ENCODE peak calls at places on chromosomes 13 and 19, in ten cellular contexts. C, U, K, T, H, W, P, G, D and I are unnamed samples.

GRCh38 chr13:106143392-106143791 is 392.1 kb downstream of the EFNB2 start:
- DNase-seq in C (no peak), U (no peak), K (no peak), T (no peak), H (no peak), W (no peak), P (no peak), G (no peak), D (no peak), I (no peak)

GRCh38 chr19:49362048-49362925 is at the start of gene TEAD2:
- DNase-seq in C (peak), U (no peak), K (peak), T (no peak), H (peak), W (no peak), P (no peak), G (peak), D (peak), I (no peak)

GRCh38 chr19:2812414-2813234 is 7.0 kb upstream of the ZNF554 start:
- DNase-seq in C (no peak), U (no peak), K (no peak), T (no peak), H (no peak), W (no peak), P (no peak), G (no peak), D (no peak), I (no peak)

GRCh38 chr13:36057041-36057440 is 74.1 kb downstream of the DCLK1 start:
- DNase-seq in C (no peak), U (no peak), K (no peak), T (no peak), H (no peak), W (no peak), P (no peak), G (no peak), D (no peak), I (no peak)

GRCh38 chr19:1575323-1576241 is 7.5 kb upstream of the MEX3D start:
- DNase-seq in C (no peak), U (no peak), K (no peak), T (no peak), H (no peak), W (no peak), P (no peak), G (no peak), D (no peak), I (no peak)

GRCh38 chr13:33235078-33235477 is 50.5 kb downstream of the STARD13 start:
- DNase-seq in C (no peak), U (no peak), K (no peak), T (no peak), H (no peak), W (no peak), P (no peak), G (no peak), D (no peak), I (no peak)

GRCh38 chr19:30551271-30551670 is 179.1 kb downstream of the ZNF536 start:
- DNase-seq in C (no peak), U (no peak), K (no peak), T (no peak), H (no peak), W (no peak), P (no peak), G (no peak), D (no peak), I (no peak)

GRCh38 chr19:28148554-28148953 is 1064.4 kb downstream of the UQCRFS1 start:
- DNase-seq in C (no peak), U (no peak), K (no peak), T (no peak), H (no peak), W (no peak), P (no peak), G (no peak), D (no peak), I (no peak)

GRCh38 chr13:36840718-36841250 is 21.8 kb downstream of the RFXAP start:
- DNase-seq in C (no peak), U (no peak), K (no peak), T (no peak), H (no peak), W (no peak), P (no peak), G (no peak), D (no peak), I (no peak)

GRCh38 chr13:48304132-48304876 is 753 bp downstream of the RB1 start:
- DNase-seq in C (peak), U (no peak), K (peak), T (no peak), H (peak), W (no peak), P (no peak), G (no peak), D (peak), I (no peak)

GRCh38 chr19:1472227-1473055 is 6.6 kb downstream of the C19orf25 start:
- DNase-seq in C (no peak), U (no peak), K (no peak), T (no peak), H (no peak), W (no peak), P (no peak), G (no peak), D (no peak), I (no peak)

GRCh38 chr19:33311326-33311682 is 9.0 kb upstream of the CEBPA start:
- DNase-seq in C (no peak), U (no peak), K (peak), T (no peak), H (no peak), W (no peak), P (no peak), G (no peak), D (no peak), I (no peak)

GRCh38 chr13:108214511-108215383 is 589 bp downstream of the LIG4 start:
- DNase-seq in C (no peak), U (no peak), K (peak), T (peak), H (no peak), W (no peak), P (peak), G (peak), D (no peak), I (no peak)

GRCh38 chr19:15432018-15432494 is 13.3 kb upstream of the AKAP8L start:
- DNase-seq in C (no peak), U (no peak), K (peak), T (no peak), H (no peak), W (no peak), P (no peak), G (no peak), D (no peak), I (no peak)

GRCh38 chr13:60759499-60759898 is 362.5 kb downstream of the TDRD3 start:
- DNase-seq in C (peak), U (no peak), K (peak), T (no peak), H (peak), W (no peak), P (no peak), G (no peak), D (no peak), I (no peak)

GRCh38 chr19:15680478-15680877 is 7.6 kb downstream of the CYP4F12 start:
- DNase-seq in C (no peak), U (no peak), K (no peak), T (no peak), H (no peak), W (no peak), P (no peak), G (no peak), D (no peak), I (no peak)

GRCh38 chr13:73403362-73404150 is 344.8 kb downstream of the KLF5 start:
- DNase-seq in C (no peak), U (no peak), K (no peak), T (no peak), H (no peak), W (no peak), P (no peak), G (no peak), D (no peak), I (no peak)

GRCh38 chr13:76769238-76769859 is 116.9 kb downstream of the KCTD12 start:
- DNase-seq in C (no peak), U (no peak), K (no peak), T (no peak), H (no peak), W (no peak), P (no peak), G (no peak), D (no peak), I (no peak)

GRCh38 chr13:48234652-48235099 is 1.7 kb downstream of the ITM2B start:
- DNase-seq in C (no peak), U (no peak), K (no peak), T (no peak), H (no peak), W (no peak), P (no peak), G (no peak), D (no peak), I (no peak)

GRCh38 chr13:110309661-110310524 is 2.8 kb downstream of the COL4A2 start:
- DNase-seq in C (no peak), U (no peak), K (no peak), T (no peak), H (no peak), W (no peak), P (no peak), G (no peak), D (no peak), I (no peak)
- H3K27ac ChIP-seq in C (no peak), U (no peak), K (no peak), T (no peak), H (peak), W (peak), P (no peak), G (peak), D (no peak), I (no peak)

GRCh38 chr19:41554902-41555301 is 21.1 kb upstream of the CEACAM21 start:
- DNase-seq in C (no peak), U (no peak), K (no peak), T (peak), H (no peak), W (no peak), P (no peak), G (no peak), D (peak), I (no peak)

GRCh38 chr19:41552558-41552957 is 23.4 kb upstream of the CEACAM21 start:
- DNase-seq in C (no peak), U (no peak), K (no peak), T (no peak), H (no peak), W (no peak), P (no peak), G (no peak), D (no peak), I (no peak)

GRCh38 chr19:41551711-41552110 is 24.3 kb upstream of the CEACAM21 start:
- DNase-seq in C (no peak), U (no peak), K (no peak), T (no peak), H (no peak), W (no peak), P (no peak), G (no peak), D (no peak), I (no peak)

GRCh38 chr19:41553804-41554203 is 22.2 kb upstream of the CEACAM21 start:
- DNase-seq in C (no peak), U (no peak), K (no peak), T (no peak), H (no peak), W (no peak), P (no peak), G (no peak), D (no peak), I (no peak)

DNA sequence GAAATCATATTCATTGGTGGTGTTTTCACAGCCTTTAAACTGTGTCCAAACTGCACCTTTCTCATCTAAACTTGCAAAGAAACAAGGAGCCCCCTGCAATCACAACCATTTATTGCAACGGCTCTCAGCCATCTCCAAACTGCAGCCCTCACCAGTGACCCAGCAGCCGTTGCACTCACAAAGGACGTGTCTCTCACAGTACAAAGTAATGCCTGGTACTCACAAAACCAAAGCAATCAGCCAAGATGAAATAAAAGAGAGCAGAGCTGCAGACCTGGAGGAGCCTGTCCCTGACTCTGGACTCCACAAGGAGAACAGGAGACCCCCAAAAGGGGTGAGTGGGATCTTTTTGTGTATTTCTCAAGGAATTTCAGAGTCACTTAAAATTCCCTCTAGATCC is 20.2 kb upstream of the CEACAM21 start:
- DNase-seq in C (no peak), U (no peak), K (no peak), T (no peak), H (no peak), W (no peak), P (no peak), G (no peak), D (no peak), I (no peak)
- H3K27ac ChIP-seq in C (no peak), U (no peak), K (no peak), T (peak), H (no peak), W (no peak), P (no peak), G (no peak), D (peak), I (no peak)

GRCh38 chr13:94308808-94309207 is 170.7 kb downstream of the DCT start:
- DNase-seq in C (no peak), U (no peak), K (no peak), T (no peak), H (no peak), W (no peak), P (no peak), G (no peak), D (no peak), I (no peak)

GRCh38 chr13:94309997-94310842 is 169.3 kb downstream of the DCT start:
- DNase-seq in C (no peak), U (peak), K (no peak), T (no peak), H (peak), W (no peak), P (no peak), G (no peak), D (no peak), I (no peak)

GRCh38 chr13:94311893-94312292 is 167.6 kb downstream of the DCT start:
- DNase-seq in C (no peak), U (no peak), K (no peak), T (no peak), H (no peak), W (no peak), P (no peak), G (no peak), D (no peak), I (no peak)

GRCh38 chr13:94312511-94313191 is 166.8 kb downstream of the DCT start:
- DNase-seq in C (peak), U (no peak), K (no peak), T (no peak), H (no peak), W (no peak), P (no peak), G (no peak), D (no peak), I (no peak)

GRCh38 chr13:94309576-94309975 is 169.9 kb downstream of the DCT start:
- DNase-seq in C (no peak), U (no peak), K (no peak), T (no peak), H (no peak), W (no peak), P (no peak), G (no peak), D (no peak), I (no peak)
- H3K27ac ChIP-seq in C (no peak), U (peak), K (no peak), T (no peak), H (peak), W (no peak), P (no peak), G (no peak), D (no peak), I (peak)

GRCh38 chr19:21912654-21913053 is 76.7 kb upstream of the ZNF43 start:
- DNase-seq in C (no peak), U (no peak), K (no peak), T (no peak), H (no peak), W (no peak), P (no peak), G (no peak), D (no peak), I (no peak)

GRCh38 chr19:21910318-21910717 is 74.3 kb upstream of the ZNF43 start:
- DNase-seq in C (no peak), U (no peak), K (no peak), T (no peak), H (no peak), W (no peak), P (no peak), G (no peak), D (no peak), I (peak)

GRCh38 chr19:21915411-21915810 is 79.4 kb upstream of the ZNF43 start:
- DNase-seq in C (no peak), U (no peak), K (no peak), T (no peak), H (no peak), W (no peak), P (no peak), G (no peak), D (no peak), I (no peak)
- H3K27ac ChIP-seq in C (no peak), U (no peak), K (no peak), T (no peak), H (no peak), W (no peak), P (no peak), G (no peak), D (no peak), I (no peak)

GRCh38 chr19:19480688-19481087 is 34.7 kb downstream of the TSSK6 start:
- DNase-seq in C (no peak), U (no peak), K (no peak), T (no peak), H (no peak), W (no peak), P (no peak), G (no peak), D (no peak), I (no peak)
- H3K27ac ChIP-seq in C (no peak), U (no peak), K (no peak), T (no peak), H (no peak), W (no peak), P (no peak), G (no peak), D (no peak), I (no peak)

GRCh38 chr13:113239357-113239756 is 29.9 kb downstream of the CUL4A start:
- DNase-seq in C (no peak), U (no peak), K (no peak), T (no peak), H (no peak), W (no peak), P (no peak), G (no peak), D (no peak), I (no peak)

GRCh38 chr13:113233101-113233500 is 23.7 kb downstream of the CUL4A start:
- DNase-seq in C (no peak), U (no peak), K (no peak), T (no peak), H (no peak), W (no peak), P (no peak), G (no peak), D (no peak), I (no peak)

GRCh38 chr13:113239986-113240385 is 30.6 kb downstream of the CUL4A start:
- DNase-seq in C (no peak), U (no peak), K (no peak), T (no peak), H (no peak), W (no peak), P (no peak), G (no peak), D (no peak), I (no peak)

GRCh38 chr13:113243847-113244246 is 34.4 kb downstream of the CUL4A start:
- DNase-seq in C (no peak), U (no peak), K (no peak), T (no peak), H (no peak), W (no peak), P (no peak), G (no peak), D (no peak), I (no peak)

GRCh38 chr13:113238542-113238941 is 29.1 kb downstream of the CUL4A start:
- DNase-seq in C (no peak), U (no peak), K (no peak), T (no peak), H (no peak), W (no peak), P (no peak), G (no peak), D (peak), I (no peak)
- H3K27ac ChIP-seq in C (no peak), U (no peak), K (no peak), T (no peak), H (no peak), W (no peak), P (no peak), G (no peak), D (no peak), I (no peak)

DNA sequence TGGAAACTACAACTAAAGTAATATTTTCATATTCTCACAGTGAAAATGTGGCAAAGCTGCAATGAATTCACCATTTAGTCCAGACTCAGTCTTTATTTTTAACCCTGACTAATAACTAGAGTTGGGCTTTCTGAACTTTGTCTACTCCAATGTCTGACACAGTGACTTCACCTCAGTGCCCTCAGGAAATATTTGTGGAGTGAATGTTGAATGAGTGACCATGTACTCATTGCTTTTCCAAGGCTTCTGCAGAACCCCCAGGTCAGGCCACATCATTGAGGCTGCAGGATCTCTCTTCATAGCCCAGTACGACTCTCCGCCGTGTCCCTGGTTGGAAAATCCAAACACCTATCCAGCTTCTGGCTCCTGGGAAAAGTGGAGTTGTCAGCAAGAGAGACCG is 1.8 kb downstream of the ZNF175 start:
- DNase-seq in C (no peak), U (no peak), K (no peak), T (no peak), H (no peak), W (no peak), P (no peak), G (no peak), D (no peak), I (no peak)
- H3K27ac ChIP-seq in C (no peak), U (no peak), K (no peak), T (no peak), H (no peak), W (no peak), P (no peak), G (no peak), D (no peak), I (no peak)

GRCh38 chr19:11692127-11692790 is 46.5 kb downstream of the ZNF823 start:
- DNase-seq in C (no peak), U (no peak), K (no peak), T (no peak), H (no peak), W (no peak), P (no peak), G (no peak), D (no peak), I (no peak)
- H3K27ac ChIP-seq in C (no peak), U (no peak), K (no peak), T (no peak), H (no peak), W (no peak), P (no peak), G (no peak), D (no peak), I (no peak)

DNA sequence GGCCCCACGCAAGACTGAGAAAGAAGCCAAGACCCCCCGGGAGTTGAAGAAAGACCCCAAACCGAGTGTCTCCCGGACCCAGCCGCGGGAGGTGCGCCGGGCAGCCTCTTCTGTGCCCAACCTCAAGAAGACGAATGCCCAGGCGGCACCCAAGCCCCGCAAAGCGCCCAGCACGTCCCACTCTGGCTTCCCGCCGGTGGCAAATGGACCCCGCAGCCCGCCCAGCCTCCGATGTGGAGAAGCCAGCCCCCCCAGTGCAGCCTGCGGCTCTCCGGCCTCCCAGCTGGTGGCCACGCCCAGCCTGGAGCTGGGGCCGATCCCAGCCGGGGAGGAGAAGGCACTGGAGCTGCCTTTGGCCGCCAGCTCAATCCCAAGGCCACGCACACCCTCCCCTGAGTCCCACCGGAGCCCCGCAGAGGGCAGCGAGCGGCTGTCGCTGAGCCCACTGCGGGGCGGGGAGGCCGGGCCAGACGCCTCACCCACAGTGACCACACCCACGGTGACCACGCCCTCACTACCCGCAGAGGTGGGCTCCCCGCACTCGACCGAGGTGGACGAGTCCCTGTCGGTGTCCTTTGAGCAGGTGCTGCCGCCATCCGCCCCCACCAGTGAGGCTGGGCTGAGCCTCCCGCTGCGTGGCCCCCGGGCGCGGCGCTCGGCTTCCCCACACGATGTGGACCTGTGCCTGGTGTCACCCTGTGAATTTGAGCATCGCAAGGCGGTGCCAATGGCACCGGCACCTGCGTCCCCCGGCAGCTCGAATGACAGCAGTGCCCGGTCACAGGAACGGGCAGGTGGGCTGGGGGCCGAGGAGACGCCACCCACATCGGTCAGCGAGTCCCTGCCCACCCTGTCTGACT is 7.9 kb downstream of the MAP1S start:
- DNase-seq in C (no peak), U (no peak), K (no peak), T (no peak), H (no peak), W (no peak), P (no peak), G (no peak), D (no peak), I (no peak)
- H3K27ac ChIP-seq in C (no peak), U (no peak), K (no peak), T (no peak), H (no peak), W (no peak), P (no peak), G (no peak), D (no peak), I (no peak)

GRCh38 chr19:5929646-5930045 is 15.6 kb downstream of the CAPS start:
- DNase-seq in C (no peak), U (no peak), K (no peak), T (no peak), H (no peak), W (no peak), P (no peak), G (no peak), D (no peak), I (no peak)
- H3K27ac ChIP-seq in C (no peak), U (no peak), K (no peak), T (no peak), H (no peak), W (no peak), P (no peak), G (no peak), D (no peak), I (no peak)